ENCODE peak calls at places on chromosomes 4 and X, in seven cellular contexts. One of them, this sample, is unnamed.

GRCh38 chr4:173214661-173215060 is 46.0 kb downstream of the GALNT7 start:
- DNase-seq in NCI-H1092: no peak
- DNase-seq in LHCN-M2: peak
- DNase-seq in AML-193: no peak
- DNase-seq in C1 segment of cervical spinal cord: no peak
- DNase-seq in heart right ventricle: no peak
- DNase-seq in ovary: no peak
- DNase-seq in this sample: no peak

GRCh38 chr4:170538821-170539473 is 449.2 kb upstream of the AADAT start:
- DNase-seq in NCI-H1092: no peak
- DNase-seq in LHCN-M2: no peak
- DNase-seq in AML-193: no peak
- DNase-seq in C1 segment of cervical spinal cord: no peak
- DNase-seq in heart right ventricle: no peak
- DNase-seq in ovary: no peak
- DNase-seq in this sample: no peak

GRCh38 chr4:94621491-94622080 is 136.2 kb upstream of the BMPR1B start:
- DNase-seq in NCI-H1092: peak
- DNase-seq in LHCN-M2: peak
- DNase-seq in AML-193: peak
- DNase-seq in C1 segment of cervical spinal cord: no peak
- DNase-seq in heart right ventricle: no peak
- DNase-seq in ovary: peak
- DNase-seq in this sample: no peak

GRCh38 chr4:83387922-83388676 is 53.5 kb upstream of the HPSE start:
- DNase-seq in NCI-H1092: no peak
- DNase-seq in LHCN-M2: no peak
- DNase-seq in AML-193: no peak
- DNase-seq in C1 segment of cervical spinal cord: no peak
- DNase-seq in heart right ventricle: no peak
- DNase-seq in ovary: no peak
- DNase-seq in this sample: no peak

GRCh38 chr4:48604527-48604926 is 114.5 kb downstream of the ZAR1 start:
- DNase-seq in NCI-H1092: no peak
- DNase-seq in LHCN-M2: no peak
- DNase-seq in AML-193: no peak
- DNase-seq in C1 segment of cervical spinal cord: no peak
- DNase-seq in heart right ventricle: no peak
- DNase-seq in ovary: no peak
- DNase-seq in this sample: no peak

GRCh38 chr4:73776363-73776762 is 36.0 kb downstream of the CXCL8 start:
- DNase-seq in NCI-H1092: peak
- DNase-seq in LHCN-M2: peak
- DNase-seq in AML-193: no peak
- DNase-seq in C1 segment of cervical spinal cord: no peak
- DNase-seq in heart right ventricle: no peak
- DNase-seq in ovary: peak
- DNase-seq in this sample: no peak

GRCh38 chrX:145609951-145610511 is 207.6 kb upstream of the SLITRK2 start:
- DNase-seq in NCI-H1092: no peak
- DNase-seq in LHCN-M2: peak
- DNase-seq in AML-193: no peak
- DNase-seq in C1 segment of cervical spinal cord: no peak
- DNase-seq in heart right ventricle: no peak
- DNase-seq in ovary: no peak
- DNase-seq in this sample: no peak

GRCh38 chr4:186569533-186570192 is 14.3 kb upstream of the MTNR1A start:
- DNase-seq in NCI-H1092: no peak
- DNase-seq in LHCN-M2: no peak
- DNase-seq in AML-193: no peak
- DNase-seq in C1 segment of cervical spinal cord: no peak
- DNase-seq in heart right ventricle: no peak
- DNase-seq in ovary: no peak
- DNase-seq in this sample: no peak

GRCh38 chr4:15758294-15758693 is 19.8 kb upstream of the CD38 start:
- DNase-seq in NCI-H1092: no peak
- DNase-seq in LHCN-M2: no peak
- DNase-seq in AML-193: no peak
- DNase-seq in C1 segment of cervical spinal cord: no peak
- DNase-seq in heart right ventricle: no peak
- DNase-seq in ovary: no peak
- DNase-seq in this sample: no peak

GRCh38 chrX:74536142-74537010 is 78.0 kb downstream of the RLIM start:
- DNase-seq in NCI-H1092: peak
- DNase-seq in LHCN-M2: peak
- DNase-seq in AML-193: peak
- DNase-seq in C1 segment of cervical spinal cord: peak
- DNase-seq in heart right ventricle: peak
- DNase-seq in ovary: peak
- DNase-seq in this sample: peak

GRCh38 chr4:10151182-10151581 is 34.6 kb upstream of the WDR1 start:
- DNase-seq in NCI-H1092: no peak
- DNase-seq in LHCN-M2: no peak
- DNase-seq in AML-193: no peak
- DNase-seq in C1 segment of cervical spinal cord: no peak
- DNase-seq in heart right ventricle: no peak
- DNase-seq in ovary: no peak
- DNase-seq in this sample: no peak

GRCh38 chr4:40300371-40301162 is 34.6 kb upstream of the CHRNA9 start:
- DNase-seq in NCI-H1092: no peak
- DNase-seq in LHCN-M2: no peak
- DNase-seq in AML-193: no peak
- DNase-seq in C1 segment of cervical spinal cord: no peak
- DNase-seq in heart right ventricle: no peak
- DNase-seq in ovary: no peak
- DNase-seq in this sample: no peak

GRCh38 chr4:183347586-183347985 is 25.4 kb upstream of the CLDN24 start:
- DNase-seq in NCI-H1092: no peak
- DNase-seq in LHCN-M2: no peak
- DNase-seq in AML-193: no peak
- DNase-seq in C1 segment of cervical spinal cord: no peak
- DNase-seq in heart right ventricle: no peak
- DNase-seq in ovary: no peak
- DNase-seq in this sample: peak

GRCh38 chr4:7256989-7257810 is 64.9 kb downstream of the SORCS2 start:
- DNase-seq in NCI-H1092: no peak
- DNase-seq in LHCN-M2: peak
- DNase-seq in AML-193: no peak
- DNase-seq in C1 segment of cervical spinal cord: no peak
- DNase-seq in heart right ventricle: peak
- DNase-seq in ovary: peak
- DNase-seq in this sample: peak

GRCh38 chrX:68146054-68146453 is 287.2 kb downstream of the OPHN1 start:
- DNase-seq in NCI-H1092: no peak
- DNase-seq in LHCN-M2: peak
- DNase-seq in AML-193: peak
- DNase-seq in C1 segment of cervical spinal cord: no peak
- DNase-seq in heart right ventricle: no peak
- DNase-seq in ovary: no peak
- DNase-seq in this sample: no peak

GRCh38 chrX:41116948-41117347 is 31.7 kb downstream of the USP9X start:
- DNase-seq in NCI-H1092: no peak
- DNase-seq in LHCN-M2: no peak
- DNase-seq in AML-193: no peak
- DNase-seq in C1 segment of cervical spinal cord: no peak
- DNase-seq in heart right ventricle: no peak
- DNase-seq in ovary: no peak
- DNase-seq in this sample: no peak

GRCh38 chr4:82780398-82781231 is 18.0 kb downstream of the SCD5 start:
- DNase-seq in NCI-H1092: peak
- DNase-seq in LHCN-M2: no peak
- DNase-seq in AML-193: no peak
- DNase-seq in C1 segment of cervical spinal cord: peak
- DNase-seq in heart right ventricle: peak
- DNase-seq in ovary: peak
- DNase-seq in this sample: no peak

GRCh38 chr4:7938513-7939376 is 916 bp downstream of the AFAP1 start:
- DNase-seq in NCI-H1092: no peak
- DNase-seq in LHCN-M2: no peak
- DNase-seq in AML-193: no peak
- DNase-seq in C1 segment of cervical spinal cord: no peak
- DNase-seq in heart right ventricle: peak
- DNase-seq in ovary: peak
- DNase-seq in this sample: no peak

GRCh38 chrX:129641941-129642340 is 12.8 kb downstream of the APLN start:
- DNase-seq in NCI-H1092: no peak
- DNase-seq in LHCN-M2: peak
- DNase-seq in AML-193: no peak
- DNase-seq in C1 segment of cervical spinal cord: no peak
- DNase-seq in heart right ventricle: peak
- DNase-seq in ovary: no peak
- DNase-seq in this sample: no peak

GRCh38 chr4:100360211-100360610 is 157.6 kb downstream of the EMCN start:
- DNase-seq in NCI-H1092: no peak
- DNase-seq in LHCN-M2: no peak
- DNase-seq in AML-193: no peak
- DNase-seq in C1 segment of cervical spinal cord: no peak
- DNase-seq in heart right ventricle: no peak
- DNase-seq in ovary: no peak
- DNase-seq in this sample: no peak

This sample was measured in posterior cingulate gyrus.